ENCODE peak calls at places on chromosomes 6 and 20, in ten cellular contexts. J, A, K, Y, E, Q, P, O, C and V are unnamed samples.

GRCh38 chr6:156185113-156185512 is 592.1 kb upstream of the ARID1B start:
- DNase-seq in K (no peak), Q (no peak), P (no peak), Y (no peak), A (no peak), E (no peak), J (no peak), C (no peak), O (no peak), V (no peak)

GRCh38 chr20:3739054-3739925 is 6.8 kb downstream of the HSPA12B start:
- DNase-seq in P (no peak), K (no peak), Y (no peak), J (no peak), E (peak; percentile 27), C (no peak), A (peak; percentile 75), O (peak; percentile 63), Q (no peak), V (no peak)

GRCh38 chr6:151026021-151026663 is 160.6 kb downstream of the MTHFD1L start:
- DNase-seq in K (no peak), Q (no peak), C (no peak), J (no peak), P (no peak), Y (no peak), E (no peak), A (no peak), O (no peak), V (no peak)

GRCh38 chr6:46706464-46706863 is 18.8 kb downstream of the TDRD6 start:
- DNase-seq in C (no peak), A (no peak), Q (peak; percentile 58), O (no peak), K (no peak), Y (no peak), P (no peak), J (no peak), E (no peak), V (no peak)

GRCh38 chr6:160791981-160792418 is 90.0 kb downstream of the PLG start:
- DNase-seq in Q (peak; percentile 64), A (no peak), C (no peak), P (no peak), Y (peak; percentile 23), K (no peak), O (no peak), E (no peak), J (no peak), V (no peak)

GRCh38 chr6:42409582-42409981 is 42.1 kb downstream of the TRERF1 start:
- DNase-seq in P (no peak), E (no peak), Q (no peak), O (no peak), K (no peak), J (no peak), Y (no peak), C (no peak), A (no peak), V (no peak)

GRCh38 chr6:26088344-26088743 is 1.1 kb downstream of the HFE start:
- DNase-seq in Q (no peak), K (no peak), Y (no peak), O (peak; percentile 74), E (peak; percentile 14), A (no peak), J (peak; percentile 13), C (no peak), P (no peak), V (peak; percentile 33)

GRCh38 chr6:84455630-84456029 is 228.2 kb upstream of the CEP162 start:
- DNase-seq in P (no peak), A (no peak), C (no peak), Q (no peak), Y (no peak), K (no peak), J (no peak), E (peak; percentile 65), O (no peak), V (no peak)

GRCh38 chr20:10652660-10653191 is 21.1 kb downstream of the JAG1 start:
- DNase-seq in Y (no peak), K (no peak), A (no peak), O (peak; percentile 67), Q (no peak), P (no peak), C (no peak), E (no peak), J (no peak), V (no peak)

GRCh38 chr20:17644451-17644850 is 37.6 kb downstream of the RRBP1 start:
- DNase-seq in E (no peak), Y (no peak), C (peak; percentile 81), A (no peak), O (no peak), Q (peak; percentile 5), J (no peak), K (no peak), P (no peak), V (no peak)

GRCh38 chr6:35566794-35567193 is 54.1 kb upstream of the TULP1 start:
- DNase-seq in P (no peak), Y (no peak), Q (no peak), E (no peak), C (no peak), O (no peak), J (no peak), K (no peak), A (no peak), V (no peak)

GRCh38 chr6:74115674-74116073 is 419.7 kb downstream of the CD109 start:
- DNase-seq in C (no peak), P (no peak), Y (no peak), J (no peak), K (no peak), O (no peak), A (no peak), E (peak; percentile 66), Q (no peak), V (no peak)

GRCh38 chr6:34243901-34244884 is 4.6 kb downstream of the SMIM29 start:
- DNase-seq in K (peak; percentile 83), Y (peak; percentile 91), P (peak; percentile 82), Q (peak; percentile 91), A (peak; percentile 53), J (peak; percentile 61), E (peak; percentile 88), O (peak; percentile 89), C (peak; percentile 89), V (peak; percentile 95)

GRCh38 chr6:136289327-136289578 is 393 bp downstream of the BCLAF1 start:
- DNase-seq in Q (peak; percentile 83), K (peak; percentile 92), O (peak; percentile 95), Y (peak; percentile 89), J (peak; percentile 87), A (peak; percentile 92), C (peak; percentile 96), E (peak; percentile 92), P (peak; percentile 94), V (peak; percentile 91)

GRCh38 chr6:162736933-162737332 is 9.2 kb downstream of the PACRG start:
- DNase-seq in Q (no peak), Y (no peak), P (no peak), C (no peak), E (no peak), O (no peak), J (no peak), A (no peak), K (no peak), V (no peak)
- TF ChIP-seq CTCF in Q (peak; percentile 20), Y (no peak), P (no peak), C (peak; percentile 20), E (no peak), O (no peak), J (no peak), A (peak; percentile 56), K (no peak), V (no peak)

DNA sequence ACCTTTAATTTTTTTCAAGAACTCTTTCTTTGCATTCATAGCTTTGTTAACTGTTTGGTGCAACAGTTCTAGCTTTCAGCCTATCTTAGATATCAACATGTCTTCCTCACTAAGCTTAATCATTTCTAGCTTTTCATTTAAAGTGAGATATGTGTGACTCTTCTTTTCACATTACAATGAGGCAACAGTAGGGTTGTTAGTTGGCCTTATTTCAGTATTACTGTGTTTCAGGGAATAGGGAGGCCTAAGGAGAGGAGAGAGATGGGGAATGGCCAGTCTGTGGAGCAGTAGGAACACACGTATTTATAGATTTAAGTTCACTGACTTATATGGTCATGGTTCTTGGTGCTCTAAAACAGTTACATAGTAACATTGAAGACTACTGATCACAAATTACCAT is 35.8 kb downstream of the CST9L start:
- DNase-seq in A (no peak), J (no peak), Q (no peak), E (no peak), C (no peak), Y (no peak), K (no peak), O (no peak), P (no peak), V (no peak)
- H3K4me3 ChIP-seq in A (no peak overlapping the region), J (no peak overlapping the region), Q (no peak overlapping the region), E (no peak overlapping the region), C (no peak overlapping the region), Y (no peak overlapping the region), K (no peak overlapping the region), O (no peak overlapping the region), P (no peak overlapping the region), V (no peak overlapping the region)

DNA sequence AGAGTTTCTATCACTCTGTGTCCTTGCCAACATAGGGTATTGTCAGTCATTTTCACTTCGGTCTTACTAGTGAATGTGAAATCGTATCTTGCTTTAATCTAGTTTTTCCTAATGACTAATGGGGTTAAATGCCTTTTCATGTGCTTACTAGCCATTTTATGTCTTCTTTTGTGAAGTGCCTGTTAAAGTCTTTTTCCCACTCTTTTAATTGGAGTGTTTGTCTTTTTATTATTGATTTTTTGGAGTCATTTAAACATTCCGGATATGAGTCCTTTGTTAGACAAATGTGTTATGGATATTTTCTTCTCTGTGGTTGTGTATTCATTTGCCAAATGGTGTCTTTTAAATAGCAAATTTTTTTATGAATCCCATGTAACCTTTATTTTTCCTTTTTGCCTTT is 194.6 kb downstream of the CDH26 start:
- DNase-seq in E (no peak), Q (no peak), P (no peak), Y (no peak), C (no peak), O (no peak), K (no peak), J (no peak), A (no peak), V (no peak)
- TF ChIP-seq CTCF in E (no peak), Q (no peak), P (no peak), Y (no peak), C (no peak), O (no peak), K (no peak), J (no peak), A (no peak), V (no peak)

GRCh38 chr6:122323361-122323760 is 76.1 kb upstream of the HSF2 start:
- DNase-seq in Q (no peak), C (no peak), O (no peak), E (no peak), A (no peak), K (no peak), Y (no peak), P (no peak), J (no peak), V (no peak)
- H3K4me3 ChIP-seq in Q (no peak overlapping the region), C (peak overlapping the region; percentile 52), O (no peak overlapping the region), E (peak overlapping the region; percentile 59), A (peak overlapping the region; percentile 43), K (no peak overlapping the region), Y (no peak overlapping the region), P (peak overlapping the region; percentile 66), J (peak overlapping the region; percentile 35), V (peak overlapping the region; percentile 30)